ENCODE peak calls at places on chromosomes 7 and 10, in six cellular contexts. T is transverse colon, P is upper lobe of left lung, K is A549, E is ovary, L is suprapubic skin. S is an unnamed sample.

GRCh38 chr10:75528392-75528791 is 97.0 kb downstream of the LRMDA start:
- DNase-seq in T (no peak), P (no peak), K (no peak), E (no peak), L (no peak), S (no peak)

GRCh38 chr10:26881600-26882331 is 21.0 kb upstream of the ABI1 start:
- DNase-seq in T (no peak), P (no peak), K (peak; percentile 55), E (no peak), L (no peak), S (no peak)

GRCh38 chr7:106736508-106737201 is 75.7 kb upstream of the CCDC71L start:
- DNase-seq in T (peak; percentile 27), P (no peak), K (peak; percentile 32), E (no peak), L (no peak), S (no peak)

GRCh38 chr10:124071141-124071540 is 22.3 kb downstream of the CHST15 start:
- DNase-seq in T (no peak), P (no peak), K (no peak), E (no peak), L (no peak), S (no peak)

GRCh38 chr10:10796061-10796773 is 221.5 kb upstream of the CELF2 start:
- DNase-seq in T (no peak), P (no peak), K (no peak), E (no peak), L (no peak), S (no peak)

GRCh38 chr7:69957661-69958060 is 359.4 kb downstream of the AUTS2 start:
- DNase-seq in T (no peak), P (no peak), K (no peak), E (no peak), L (no peak), S (no peak)

GRCh38 chr7:102042016-102042656 is 224.7 kb downstream of the CUX1 start:
- DNase-seq in T (no peak), P (no peak), K (peak; percentile 27), E (no peak), L (no peak), S (peak; percentile 4)

GRCh38 chr7:114358911-114359310 is 55.7 kb upstream of the FOXP2 start:
- DNase-seq in T (no peak), P (no peak), K (no peak), E (no peak), L (no peak), S (no peak)

DNA sequence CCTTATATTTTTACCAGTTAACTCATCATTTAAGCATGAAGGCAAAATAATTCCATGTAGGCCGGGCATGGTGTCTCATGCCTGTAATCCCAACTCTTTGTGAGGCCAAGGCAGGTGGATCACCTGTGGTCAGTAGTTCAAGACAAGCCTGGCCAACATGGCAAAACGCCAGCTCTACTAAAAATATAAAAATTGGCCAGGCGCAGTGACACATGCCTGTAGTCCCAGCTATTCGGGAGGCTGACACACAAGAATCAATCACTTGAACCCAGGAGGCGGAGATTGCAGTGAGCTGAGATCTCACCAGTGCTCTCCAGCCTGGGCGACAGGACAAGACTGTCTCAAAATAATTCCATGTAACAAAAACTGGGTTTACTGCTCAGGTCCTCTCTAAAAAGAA is 18.3 kb downstream of the HNRNPA2B1 start:
- DNase-seq in T (no peak), P (no peak), K (no peak), E (peak; percentile 23), L (no peak), S (no peak)
- TF ChIP-seq POLR2A in T (peak; percentile 8), P (no peak), K (no peak), E (no peak), L (no peak), S (no peak)

DNA sequence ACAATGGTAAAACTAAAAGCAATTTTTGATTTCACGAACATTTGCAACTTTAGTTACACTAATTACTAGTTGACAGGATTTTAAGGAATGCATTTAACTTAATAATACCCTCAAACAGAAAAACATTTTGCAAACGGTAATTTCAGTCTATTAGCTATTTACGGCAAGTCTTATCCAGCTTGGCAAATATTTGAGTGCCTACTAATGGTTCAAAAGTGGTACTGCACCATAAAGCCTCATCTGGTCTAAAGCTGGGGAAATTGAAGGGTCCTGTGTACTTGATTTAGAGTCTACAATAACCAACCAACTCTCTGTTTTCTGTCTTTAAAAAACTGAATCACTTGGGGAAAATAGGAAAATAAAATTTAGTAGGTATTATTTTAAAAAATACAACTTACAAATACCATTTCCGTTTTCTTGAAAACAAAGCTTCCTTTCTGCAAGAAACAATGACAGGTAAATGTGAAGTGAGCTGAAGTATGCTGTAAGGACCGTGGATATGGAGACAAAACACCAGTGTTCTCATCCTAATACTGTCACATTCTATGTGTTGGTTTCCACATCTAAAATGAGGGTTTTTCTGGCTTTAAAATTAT is 142.3 kb downstream of the VPS50 start:
- DNase-seq in T (no peak), P (no peak), K (peak; percentile 16), E (no peak), L (no peak), S (no peak)
- H3K4me3 ChIP-seq in T (no peak overlapping the region), P (no peak overlapping the region), K (no peak overlapping the region), E (no peak overlapping the region), L (no peak overlapping the region), S (no peak overlapping the region)

GRCh38 chr7:87806150-87806549 is 70.0 kb downstream of the SLC25A40 start:
- DNase-seq in T (no peak), P (no peak), K (no peak), E (no peak), L (no peak), S (no peak)
- TF ChIP-seq EP300 in T (no peak), P (no peak), K (no peak), E (no peak), L (no peak), S (no peak)

DNA sequence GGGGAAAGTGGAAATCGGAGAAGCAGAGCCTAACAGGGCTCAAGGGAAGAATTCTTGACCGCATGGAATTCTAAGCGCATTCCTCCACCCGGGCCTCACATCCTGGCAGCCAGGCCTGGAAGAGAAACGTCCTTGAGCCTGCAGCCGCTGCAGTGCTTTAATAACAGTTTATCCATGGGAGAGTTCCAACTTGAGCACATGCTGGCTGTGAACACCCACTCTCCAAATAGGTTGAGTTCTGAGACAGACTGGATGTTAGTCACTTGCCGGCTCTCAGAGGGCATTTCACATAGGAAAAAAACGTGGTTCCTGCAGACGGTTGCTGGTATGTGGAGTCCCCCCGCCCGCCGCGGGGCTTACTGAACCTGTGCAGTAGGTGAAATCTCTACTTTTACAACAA is 61.4 kb upstream of the STEAP1B start:
- DNase-seq in T (peak; percentile 39), P (peak; percentile 63), K (peak; percentile 55), E (peak; percentile 77), L (peak; percentile 81), S (peak; percentile 91)
- TF ChIP-seq POLR2A in T (no peak), P (no peak), K (no peak), E (no peak), L (no peak), S (no peak)

GRCh38 chr7:31068006-31068675 is 16.0 kb downstream of the ADCYAP1R1 start:
- DNase-seq in T (no peak), P (no peak), K (no peak), E (no peak), L (peak; percentile 36), S (peak; percentile 30)
- H3K4me3 ChIP-seq in T (no peak overlapping the region), P (no peak overlapping the region), K (no peak overlapping the region), E (no peak overlapping the region), L (no peak overlapping the region), S (no peak overlapping the region)

GRCh38 chr7:37421820-37422219 is 26.8 kb downstream of the ELMO1 start:
- DNase-seq in T (no peak), P (no peak), K (no peak), E (no peak), L (no peak), S (no peak)
- TF ChIP-seq EP300 in T (no peak), P (no peak), K (no peak), E (no peak), L (no peak), S (no peak)

GRCh38 chr7:24978837-24979469 is 1.0 kb downstream of the OSBPL3 start:
- DNase-seq in T (peak; percentile 28), P (peak; percentile 71), K (no peak), E (peak; percentile 45), L (no peak), S (peak; percentile 67)

GRCh38 chr7:24979863-24980694 is at the start of gene OSBPL3:
- DNase-seq in T (peak; percentile 97), P (peak; percentile 99), K (peak; percentile 79), E (peak; percentile 96), L (peak; percentile 98), S (peak; percentile 97)

GRCh38 chr7:24981544-24981951 is 1.6 kb upstream of the OSBPL3 start:
- DNase-seq in T (peak; percentile 63), P (peak; percentile 90), K (peak; percentile 19), E (peak; percentile 53), L (peak; percentile 77), S (peak; percentile 75)

GRCh38 chr7:24980695-24981543 is 941 bp upstream of the OSBPL3 start:
- DNase-seq in T (peak; percentile 52), P (peak; percentile 85), K (peak; percentile 38), E (peak; percentile 38), L (peak; percentile 68), S (peak; percentile 67)

DNA sequence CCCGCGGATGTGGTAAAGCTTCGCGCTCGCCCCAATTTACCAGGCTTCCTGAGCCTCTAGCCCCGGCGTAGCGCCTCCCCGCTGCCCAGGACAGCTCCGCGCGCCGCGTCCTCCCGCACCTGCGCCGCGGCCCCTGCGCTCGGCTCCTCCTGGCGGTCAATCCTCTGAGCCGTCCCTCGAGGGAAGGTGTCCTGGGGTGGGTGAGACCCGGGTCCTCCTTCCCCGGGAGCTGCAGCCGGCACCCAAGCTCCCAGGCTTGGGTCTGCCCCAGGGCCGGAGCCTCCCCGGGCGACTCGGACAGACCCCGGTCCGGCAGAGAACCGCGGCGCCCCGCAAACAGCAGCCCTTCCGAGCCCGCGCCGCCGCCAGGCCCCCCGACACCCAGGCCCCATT is 512 bp downstream of the OSBPL3 start:
- DNase-seq in T (peak; percentile 83), P (peak; percentile 92), K (peak; percentile 63), E (peak; percentile 71), L (peak; percentile 81), S (peak; percentile 75)
- TF ChIP-seq POLR2A in T (no peak), P (no peak), K (no peak), E (no peak), L (no peak), S (no peak)

DNA sequence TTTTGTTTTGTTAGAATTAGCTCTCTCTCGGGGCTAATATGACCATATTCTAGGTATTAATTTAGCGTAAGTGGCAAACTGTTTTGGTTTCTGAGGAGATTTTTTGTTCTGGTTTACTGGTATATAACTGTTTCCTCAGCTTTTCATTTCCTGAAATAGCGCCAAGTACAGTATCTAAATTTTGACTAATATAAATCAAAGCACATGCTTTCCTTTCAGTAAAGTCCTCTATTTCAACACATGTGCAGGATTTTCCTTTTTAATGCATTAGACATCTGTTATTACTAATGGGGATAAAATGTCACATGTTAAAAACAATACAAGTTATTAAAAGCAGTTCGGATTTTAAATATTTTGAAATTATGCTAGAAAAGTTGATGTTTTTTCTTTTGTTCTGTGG is 11.3 kb downstream of the FERD3L start:
- DNase-seq in T (no peak), P (no peak), K (no peak), E (no peak), L (no peak), S (no peak)
- H3K4me3 ChIP-seq in T (no peak overlapping the region), P (no peak overlapping the region), K (no peak overlapping the region), E (no peak overlapping the region), L (no peak overlapping the region), S (no peak overlapping the region)

GRCh38 chr7:86837235-86837634 is 193.5 kb downstream of the GRM3 start:
- DNase-seq in T (no peak), P (no peak), K (no peak), E (no peak), L (no peak), S (no peak)
- TF ChIP-seq EP300 in T (no peak), P (no peak), K (no peak), E (no peak), L (no peak), S (no peak)